ENCODE peak calls at places on chromosomes 11 and 22, in seven cellular contexts. B is caudate nucleus, R is T-cell, X is left ventricle myocardium inferior, D is NCI-H1694 treated with DMSO at 0.1 percent for 48 hours, W is GM12865, G is AG04450. E is an unnamed sample.

GRCh38 chr22:49156662-49157285 is 670.9 kb downstream of the BRD1 start:
- DNase-seq in B (no peak), X (no peak), W (no peak), D (peak), R (no peak), G (no peak), E (peak)

GRCh38 chr11:60916669-60917206 is 2.8 kb downstream of the TMEM109 start:
- DNase-seq in R (no peak), D (no peak), X (no peak), G (no peak), W (no peak), B (no peak), E (peak)

GRCh38 chr22:41742918-41743317 is 43.6 kb downstream of the MEI1 start:
- DNase-seq in X (no peak), R (no peak), G (no peak), D (no peak), W (no peak), B (no peak), E (no peak)

GRCh38 chr22:37557321-37558001 is 2.8 kb upstream of the CDC42EP1 start:
- DNase-seq in D (no peak), B (no peak), W (no peak), X (no peak), R (no peak), G (no peak), E (no peak)

GRCh38 chr11:776459-777287 is 614 bp downstream of the GATD1 start:
- DNase-seq in D (peak), R (no peak), B (no peak), X (no peak), G (no peak), W (peak), E (no peak)

GRCh38 chr22:42365337-42365865 is 66.8 kb downstream of the NFAM1 start:
- DNase-seq in G (no peak), B (no peak), R (no peak), W (no peak), D (peak), X (no peak), E (peak)

GRCh38 chr11:7965386-7965785 is at the start of gene NLRP10:
- DNase-seq in G (peak), B (no peak), X (no peak), D (no peak), R (no peak), W (no peak), E (no peak)

GRCh38 chr11:67387074-67387473 is 4.7 kb upstream of the RAD9A start:
- DNase-seq in G (no peak), D (no peak), X (no peak), R (no peak), B (no peak), W (no peak), E (no peak)

GRCh38 chr11:36577859-36578258 is 10.1 kb downstream of the RAG1 start:
- DNase-seq in R (no peak), B (no peak), D (no peak), X (no peak), W (no peak), G (no peak), E (no peak)

GRCh38 chr11:129423426-129423825 is 47.8 kb downstream of the BARX2 start:
- DNase-seq in G (no peak), X (no peak), B (no peak), W (no peak), R (no peak), D (no peak), E (no peak)

GRCh38 chr11:65538232-65538914 is 13.5 kb downstream of the SCYL1 start:
- DNase-seq in D (no peak), G (no peak), R (no peak), W (no peak), B (no peak), X (no peak), E (no peak)

GRCh38 chr22:23750744-23751440 is at the start of gene ZNF70:
- DNase-seq in R (peak), B (no peak), X (peak), W (peak), G (peak), D (peak), E (peak)

GRCh38 chr11:35588627-35589026 is 29.6 kb upstream of the FJX1 start:
- DNase-seq in R (no peak), G (no peak), D (no peak), X (no peak), B (no peak), W (no peak), E (no peak)

GRCh38 chr22:27804016-27804415 is 2.5 kb upstream of the MN1 start:
- DNase-seq in D (no peak), X (no peak), W (no peak), G (no peak), B (no peak), R (no peak), E (peak)

GRCh38 chr11:92130432-92130831 is 94.2 kb upstream of the FAT3 start:
- DNase-seq in X (no peak), G (no peak), R (no peak), W (no peak), D (no peak), B (no peak), E (no peak)

GRCh38 chr11:1206391-1207271 is 16.2 kb upstream of the MUC5B start:
- DNase-seq in X (no peak), B (no peak), G (no peak), D (no peak), R (no peak), W (no peak), E (no peak)

GRCh38 chr22:46091277-46091977 is 58.9 kb upstream of the PPARA start:
- DNase-seq in B (no peak), R (no peak), W (no peak), G (no peak), X (peak), D (no peak), E (no peak)

GRCh38 chr11:133897331-133897650 is 52.0 kb upstream of the SPATA19 start:
- DNase-seq in W (no peak), R (no peak), B (no peak), X (no peak), D (no peak), G (no peak), E (no peak)

GRCh38 chr11:13238879-13239514 is 38.6 kb upstream of the BMAL1 start:
- DNase-seq in B (no peak), D (no peak), G (no peak), X (peak), W (peak), R (peak), E (peak)

GRCh38 chr11:8989411-8989810 is 14.4 kb downstream of the NRIP3 start:
- DNase-seq in W (no peak), B (no peak), G (no peak), R (no peak), D (no peak), X (no peak), E (no peak)

GRCh38 chr11:88421530-88421929 is 84.0 kb upstream of the CTSC start:
- DNase-seq in D (no peak), B (no peak), G (no peak), X (no peak), W (peak), R (no peak), E (no peak)

GRCh38 chr11:45383229-45383628 is 97.1 kb upstream of the SYT13 start:
- DNase-seq in B (no peak), W (peak), X (no peak), R (no peak), G (no peak), D (no peak), E (no peak)

GRCh38 chr11:123429336-123429735 is 733 bp upstream of the GRAMD1B start:
- DNase-seq in B (no peak), G (no peak), R (no peak), D (no peak), X (no peak), W (no peak), E (no peak)

GRCh38 chr11:12677131-12677530 is 2.9 kb downstream of the TEAD1 start:
- DNase-seq in R (no peak), B (no peak), X (no peak), G (no peak), D (no peak), W (no peak), E (no peak)

GRCh38 chr11:75946531-75947530 is 131.8 kb downstream of the UVRAG start:
- DNase-seq in X (no peak), G (no peak), B (no peak), W (no peak), D (no peak), R (no peak), E (peak)

GRCh38 chr11:44199298-44199697 is 103.8 kb downstream of the EXT2 start:
- DNase-seq in W (no peak), R (no peak), X (no peak), D (no peak), B (no peak), G (no peak), E (no peak)

GRCh38 chr11:28615542-28615941 is 507.4 kb downstream of the METTL15 start:
- DNase-seq in D (no peak), W (no peak), R (no peak), B (no peak), X (no peak), G (no peak), E (no peak)

GRCh38 chr22:44023404-44024287 is 456 bp upstream of the PARVB start:
- DNase-seq in W (peak), D (no peak), R (peak), G (no peak), B (no peak), X (peak), E (no peak)

GRCh38 chr11:105100206-105100605 is 39.4 kb downstream of the CARD18 start:
- DNase-seq in X (no peak), D (no peak), R (no peak), G (no peak), W (no peak), B (no peak), E (no peak)

GRCh38 chr22:25054943-25055511 is 102.5 kb downstream of the KIAA1671 start:
- DNase-seq in B (peak), D (no peak), W (peak), G (no peak), R (no peak), X (no peak), E (peak)

GRCh38 chr22:30439226-30439625 is 13.7 kb downstream of the MTFP1 start:
- DNase-seq in D (no peak), X (no peak), R (no peak), G (no peak), W (no peak), B (no peak), E (no peak)

GRCh38 chr11:96390403-96390830 is 604 bp downstream of the JRKL start:
- DNase-seq in B (no peak), R (no peak), W (no peak), D (no peak), G (no peak), X (no peak), E (no peak)

GRCh38 chr22:31321421-31321820 is 24.7 kb downstream of the PATZ1 start:
- DNase-seq in G (no peak), X (no peak), B (no peak), W (no peak), D (no peak), R (no peak), E (no peak)

GRCh38 chr11:103842191-103842590 is 194.2 kb upstream of the DDI1 start:
- DNase-seq in W (no peak), B (no peak), G (no peak), X (peak), D (no peak), R (no peak), E (no peak)

E was measured in NCI-H2171 treated with DMSO at 0.1 percent for 48 hours.